ENCODE peak calls at places on chromosomes 12 and 14, in four cellular contexts. U is breast epithelium, Z is HCT116, A is gastrocnemius medialis. H is an unnamed sample.

GRCh38 chr12:7142057-7142644 is 12.0 kb downstream of the CLSTN3 start:
- DNase-seq in A (no peak), Z (no peak), U (no peak), H (no peak)

GRCh38 chr14:88129306-88130056 is 124.5 kb downstream of the GPR65 start:
- DNase-seq in Z (no peak), A (peak; percentile 7), U (no peak), H (no peak)

GRCh38 chr12:101552277-101552676 is 42.5 kb upstream of the MYBPC1 start:
- DNase-seq in Z (no peak), U (no peak), A (peak; percentile 80), H (no peak)

GRCh38 chr14:68088463-68088862 is 268.9 kb downstream of the RAD51B start:
- DNase-seq in A (no peak), Z (peak; percentile 31), U (no peak), H (peak; percentile 71)

GRCh38 chr12:41242613-41243012 is 54.5 kb downstream of the PDZRN4 start:
- DNase-seq in Z (no peak), A (no peak), U (no peak), H (no peak)

GRCh38 chr14:41782488-41782887 is 175.8 kb downstream of the LRFN5 start:
- DNase-seq in U (no peak), A (no peak), Z (no peak), H (no peak)

GRCh38 chr12:14621821-14622220 is 54.1 kb upstream of the PLBD1 start:
- DNase-seq in U (no peak), Z (no peak), A (no peak), H (no peak)

GRCh38 chr12:19561411-19561961 is 122.2 kb downstream of the AEBP2 start:
- DNase-seq in A (no peak), Z (no peak), U (no peak), H (no peak)

GRCh38 chr12:19869413-19869812 is 430.1 kb downstream of the AEBP2 start:
- DNase-seq in A (no peak), U (no peak), Z (no peak), H (no peak)

GRCh38 chr12:49555631-49556390 is 12.1 kb downstream of the MCRS1 start:
- DNase-seq in A (no peak), Z (no peak), U (no peak), H (no peak)

GRCh38 chr14:76007852-76008251 is 22.3 kb downstream of the IFT43 start:
- DNase-seq in U (no peak), Z (no peak), A (no peak), H (no peak)

GRCh38 chr12:22228022-22228875 is 106.3 kb downstream of the ST8SIA1 start:
- DNase-seq in A (no peak), Z (no peak), U (no peak), H (no peak)

GRCh38 chr14:68784298-68784910 is 8.5 kb downstream of the ZFP36L1 start:
- DNase-seq in Z (no peak), A (no peak), U (no peak), H (peak; percentile 45)

GRCh38 chr12:113040722-113041168 is 15.8 kb upstream of the DTX1 start:
- DNase-seq in A (peak; percentile 55), U (no peak), Z (peak; percentile 59), H (peak; percentile 36)

DNA sequence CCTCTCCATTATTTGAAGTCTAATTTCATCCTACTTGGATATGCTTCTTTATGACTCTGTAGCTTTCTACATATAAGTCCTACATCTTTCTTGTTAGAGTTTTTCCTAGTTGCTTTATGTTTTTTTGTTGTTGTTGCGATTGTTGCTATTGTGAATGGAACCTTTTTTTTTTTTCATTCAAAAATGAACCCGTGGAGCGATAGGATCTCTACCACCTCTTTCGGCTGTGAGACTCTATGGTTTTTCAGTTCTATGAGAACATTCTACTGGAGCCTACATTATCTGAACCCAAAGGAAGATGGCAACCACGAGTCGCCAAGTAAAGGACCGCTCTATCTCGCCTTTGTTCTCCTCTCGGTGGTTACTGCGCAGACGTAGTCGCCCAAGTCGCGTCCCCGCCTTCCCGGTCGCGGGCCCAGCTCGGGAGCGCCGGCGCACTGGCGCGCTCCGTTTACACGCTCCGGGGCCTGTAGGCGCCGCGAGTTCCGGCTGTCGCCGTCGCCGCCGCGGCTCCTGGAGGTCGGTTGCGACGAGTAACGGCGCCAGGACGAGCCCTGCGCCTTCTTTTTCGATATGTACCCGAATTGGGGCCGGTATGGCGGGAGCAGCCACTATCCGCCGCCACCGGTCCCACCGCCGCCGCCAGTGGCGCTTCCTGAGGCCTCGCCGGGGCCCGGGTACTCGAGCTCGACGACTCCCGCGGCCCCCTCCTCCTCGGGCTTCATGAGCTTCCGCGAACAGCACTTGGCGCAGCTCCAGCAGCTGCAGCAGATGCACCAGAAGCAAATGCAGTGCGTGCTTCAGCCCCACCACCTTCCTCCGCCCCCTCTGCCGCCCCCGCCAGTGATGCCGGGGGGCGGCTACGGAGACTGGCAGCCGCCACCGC is at the start of gene YLPM1:
- DNase-seq in A (peak; percentile 89), Z (peak; percentile 96), U (peak; percentile 86), H (peak; percentile 90)
- TF ChIP-seq CTCF in A (no peak), Z (peak; percentile 26), U (no peak), H (peak; percentile 55)

DNA sequence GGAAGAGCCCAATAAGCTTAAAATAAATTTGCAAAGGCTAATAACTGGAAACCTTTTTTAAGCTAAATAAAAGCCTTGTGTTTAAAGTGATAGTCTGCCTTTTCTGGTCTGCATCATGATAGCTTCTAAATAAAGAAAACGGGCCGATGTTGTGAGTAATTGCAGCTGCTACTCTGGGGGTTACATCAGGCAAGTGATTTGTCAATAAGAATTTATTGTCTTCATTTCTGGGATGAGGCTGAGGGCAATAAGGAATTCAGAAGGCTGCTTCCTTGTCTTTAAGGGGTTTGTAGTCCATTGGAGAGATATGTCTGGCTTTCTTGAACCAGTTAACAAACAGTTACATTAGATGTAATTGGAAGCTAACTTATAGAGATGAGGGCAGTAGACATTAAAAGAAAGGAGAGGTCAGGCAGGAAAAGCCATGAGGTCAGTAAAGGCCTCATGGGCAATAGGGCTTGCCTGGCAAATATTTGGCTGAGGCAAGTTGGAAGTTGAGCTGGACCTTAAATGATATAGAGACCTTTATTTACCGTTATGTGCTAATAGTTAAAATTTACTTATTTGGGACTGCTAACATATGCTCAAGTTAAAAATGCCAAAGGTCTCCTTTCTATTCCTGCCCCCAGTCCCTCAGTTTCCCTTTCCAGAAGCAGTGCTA is 85.0 kb downstream of the CRADD start:
- DNase-seq in Z (no peak), U (no peak), A (no peak), H (no peak)
- H3K4me1 ChIP-seq in Z (peaks cover 22% of the 10 kb centered on the region), U (peaks cover 4% of the 10 kb centered on the region), A (peaks cover 35% of the 10 kb centered on the region), H (no peaks in the 10 kb centered on the region)

GRCh38 chr12:56979628-56980027 is 22.2 kb upstream of the RDH16 start:
- DNase-seq in Z (no peak), U (no peak), A (no peak), H (no peak)
- H3K4me3 ChIP-seq in Z (no peak overlapping the region), U (no peak overlapping the region), A (no peak overlapping the region), H (no peak overlapping the region)

GRCh38 chr14:104224516-104225281 is 86.3 kb downstream of the KIF26A start:
- DNase-seq in Z (no peak), U (no peak), A (no peak), H (no peak)
- TF ChIP-seq CTCF in Z (peak; percentile 12), U (no peak), A (no peak), H (no peak)

GRCh38 chr14:93116676-93117200 is 1.0 kb upstream of the ITPK1 start:
- DNase-seq in A (no peak), U (no peak), Z (no peak), H (no peak)
- H3K4me1 ChIP-seq in A (peaks cover 29% of the 10 kb centered on the region), U (peaks cover 12% of the 10 kb centered on the region), Z (peaks cover 34% of the 10 kb centered on the region), H (peaks cover 5% of the 10 kb centered on the region)

GRCh38 chr14:90615444-90616095 is 200.7 kb downstream of the TTC7B start:
- DNase-seq in A (no peak), U (no peak), Z (no peak), H (no peak)
- H3K4me3 ChIP-seq in A (no peak overlapping the region), U (no peak overlapping the region), Z (no peak overlapping the region), H (no peak overlapping the region)

GRCh38 chr12:102814691-102815367 is 102.2 kb downstream of the PAH start:
- DNase-seq in Z (no peak), A (no peak), U (no peak), H (peak; percentile 33)
- TF ChIP-seq CTCF in Z (no peak), A (no peak), U (no peak), H (no peak)

DNA sequence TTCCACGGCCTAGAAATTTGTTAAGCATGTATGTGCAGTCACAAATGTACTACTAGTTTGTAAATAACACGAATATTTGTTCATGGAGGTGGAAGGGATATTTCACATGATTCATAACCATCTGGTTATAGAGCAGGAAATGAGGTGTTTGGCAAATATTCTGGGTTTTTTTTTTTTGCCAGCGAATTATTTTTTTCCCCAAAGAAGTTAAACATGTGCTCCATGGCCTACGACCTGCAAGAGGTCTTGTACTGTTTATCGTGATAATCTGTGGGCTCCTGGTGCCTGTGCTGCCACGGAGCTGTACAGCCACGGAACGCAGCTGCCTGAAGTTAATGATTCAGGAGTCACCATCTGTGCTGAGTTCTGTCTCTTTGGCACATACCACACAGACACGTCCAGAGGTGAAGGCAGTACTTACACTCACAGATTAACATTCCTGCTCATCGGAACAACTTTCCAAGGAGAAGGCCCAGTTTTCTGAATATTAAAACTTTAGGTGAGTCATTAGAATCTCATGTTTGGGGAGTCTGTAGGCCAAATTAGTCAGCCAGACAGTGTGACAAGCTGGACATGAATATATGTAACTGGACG is 156.3 kb downstream of the TMX1 start:
- DNase-seq in Z (no peak), U (no peak), A (peak; percentile 12), H (peak; percentile 57)
- H3K4me1 ChIP-seq in Z (peaks cover 5% of the 10 kb centered on the region), U (peaks cover 34% of the 10 kb centered on the region), A (peaks cover 19% of the 10 kb centered on the region), H (peaks cover 7% of the 10 kb centered on the region)

H was measured in uterus.